ENCODE peak calls at places on chromosomes 2 and 18, in ten cellular contexts. One of them, this sample, is unnamed.

GRCh38 chr2:139495851-139496250 is 715.7 kb upstream of the NXPH2 start:
- DNase-seq in OCI-LY7: no peak
- DNase-seq in posterior cingulate gyrus: no peak
- DNase-seq in cardiac muscle cell: no peak
- DNase-seq in CD4-positive, alpha-beta memory T cell: no peak
- DNase-seq in activated naive CD4-positive, alpha-beta T cell: no peak
- DNase-seq in nephron progenitor cell: no peak
- DNase-seq in GM03348: no peak
- DNase-seq in HFFc6: no peak
- DNase-seq in HEK293T: no peak
- DNase-seq in this sample: no peak

GRCh38 chr18:48990497-48991298 is 39.9 kb upstream of the SMAD7 start:
- DNase-seq in activated naive CD4-positive, alpha-beta T cell: no peak
- DNase-seq in GM03348: peak
- DNase-seq in nephron progenitor cell: no peak
- DNase-seq in CD4-positive, alpha-beta memory T cell: no peak
- DNase-seq in HEK293T: no peak
- DNase-seq in OCI-LY7: no peak
- DNase-seq in posterior cingulate gyrus: no peak
- DNase-seq in cardiac muscle cell: no peak
- DNase-seq in HFFc6: peak
- DNase-seq in this sample: no peak

GRCh38 chr2:8822218-8822617 is 15.2 kb downstream of the KIDINS220 start:
- DNase-seq in OCI-LY7: no peak
- DNase-seq in activated naive CD4-positive, alpha-beta T cell: no peak
- DNase-seq in posterior cingulate gyrus: no peak
- DNase-seq in cardiac muscle cell: no peak
- DNase-seq in GM03348: no peak
- DNase-seq in HFFc6: no peak
- DNase-seq in CD4-positive, alpha-beta memory T cell: no peak
- DNase-seq in HEK293T: no peak
- DNase-seq in nephron progenitor cell: no peak
- DNase-seq in this sample: no peak

GRCh38 chr2:10336283-10336682 is 33.6 kb downstream of the HPCAL1 start:
- DNase-seq in OCI-LY7: no peak
- DNase-seq in CD4-positive, alpha-beta memory T cell: no peak
- DNase-seq in HEK293T: no peak
- DNase-seq in HFFc6: no peak
- DNase-seq in posterior cingulate gyrus: no peak
- DNase-seq in cardiac muscle cell: no peak
- DNase-seq in GM03348: no peak
- DNase-seq in activated naive CD4-positive, alpha-beta T cell: no peak
- DNase-seq in nephron progenitor cell: no peak
- DNase-seq in this sample: no peak

GRCh38 chr2:239279508-239280295 is 121.1 kb downstream of the HDAC4 start:
- DNase-seq in CD4-positive, alpha-beta memory T cell: no peak
- DNase-seq in OCI-LY7: no peak
- DNase-seq in cardiac muscle cell: no peak
- DNase-seq in GM03348: no peak
- DNase-seq in nephron progenitor cell: no peak
- DNase-seq in HFFc6: no peak
- DNase-seq in posterior cingulate gyrus: no peak
- DNase-seq in HEK293T: no peak
- DNase-seq in activated naive CD4-positive, alpha-beta T cell: no peak
- DNase-seq in this sample: no peak

GRCh38 chr2:46802665-46803550 is 112.7 kb downstream of the MCFD2 start:
- DNase-seq in CD4-positive, alpha-beta memory T cell: no peak
- DNase-seq in HFFc6: no peak
- DNase-seq in HEK293T: no peak
- DNase-seq in cardiac muscle cell: no peak
- DNase-seq in activated naive CD4-positive, alpha-beta T cell: no peak
- DNase-seq in posterior cingulate gyrus: no peak
- DNase-seq in GM03348: no peak
- DNase-seq in nephron progenitor cell: no peak
- DNase-seq in OCI-LY7: no peak
- DNase-seq in this sample: no peak

GRCh38 chr18:25229080-25229479 is 122.9 kb downstream of the ZNF521 start:
- DNase-seq in cardiac muscle cell: no peak
- DNase-seq in OCI-LY7: no peak
- DNase-seq in CD4-positive, alpha-beta memory T cell: no peak
- DNase-seq in HEK293T: no peak
- DNase-seq in nephron progenitor cell: no peak
- DNase-seq in posterior cingulate gyrus: no peak
- DNase-seq in activated naive CD4-positive, alpha-beta T cell: no peak
- DNase-seq in HFFc6: peak
- DNase-seq in GM03348: peak
- DNase-seq in this sample: peak

GRCh38 chr2:69054431-69054830 is 41.5 kb downstream of the ANTXR1 start:
- DNase-seq in OCI-LY7: no peak
- DNase-seq in activated naive CD4-positive, alpha-beta T cell: no peak
- DNase-seq in HFFc6: no peak
- DNase-seq in HEK293T: no peak
- DNase-seq in posterior cingulate gyrus: no peak
- DNase-seq in CD4-positive, alpha-beta memory T cell: no peak
- DNase-seq in nephron progenitor cell: no peak
- DNase-seq in GM03348: peak
- DNase-seq in cardiac muscle cell: no peak
- DNase-seq in this sample: no peak

GRCh38 chr2:36433311-36434217 is 78.0 kb downstream of the CRIM1 start:
- DNase-seq in CD4-positive, alpha-beta memory T cell: no peak
- DNase-seq in activated naive CD4-positive, alpha-beta T cell: no peak
- DNase-seq in posterior cingulate gyrus: peak
- DNase-seq in cardiac muscle cell: no peak
- DNase-seq in HFFc6: peak
- DNase-seq in OCI-LY7: no peak
- DNase-seq in nephron progenitor cell: no peak
- DNase-seq in HEK293T: no peak
- DNase-seq in GM03348: peak
- DNase-seq in this sample: no peak

GRCh38 chr2:31236433-31237205 is 2.7 kb downstream of the EHD3 start:
- DNase-seq in CD4-positive, alpha-beta memory T cell: no peak
- DNase-seq in nephron progenitor cell: no peak
- DNase-seq in OCI-LY7: no peak
- DNase-seq in GM03348: no peak
- DNase-seq in HEK293T: no peak
- DNase-seq in posterior cingulate gyrus: no peak
- DNase-seq in activated naive CD4-positive, alpha-beta T cell: no peak
- DNase-seq in cardiac muscle cell: no peak
- DNase-seq in HFFc6: no peak
- DNase-seq in this sample: no peak

GRCh38 chr2:20592106-20593071 is 58.5 kb downstream of the HS1BP3 start:
- DNase-seq in activated naive CD4-positive, alpha-beta T cell: no peak
- DNase-seq in nephron progenitor cell: no peak
- DNase-seq in HFFc6: no peak
- DNase-seq in HEK293T: no peak
- DNase-seq in OCI-LY7: no peak
- DNase-seq in cardiac muscle cell: no peak
- DNase-seq in posterior cingulate gyrus: no peak
- DNase-seq in CD4-positive, alpha-beta memory T cell: no peak
- DNase-seq in GM03348: no peak
- DNase-seq in this sample: no peak

GRCh38 chr2:1082456-1083205 is 132.0 kb downstream of the SNTG2 start:
- DNase-seq in HEK293T: no peak
- DNase-seq in HFFc6: no peak
- DNase-seq in posterior cingulate gyrus: no peak
- DNase-seq in OCI-LY7: no peak
- DNase-seq in GM03348: no peak
- DNase-seq in cardiac muscle cell: no peak
- DNase-seq in CD4-positive, alpha-beta memory T cell: no peak
- DNase-seq in nephron progenitor cell: peak
- DNase-seq in activated naive CD4-positive, alpha-beta T cell: no peak
- DNase-seq in this sample: no peak

GRCh38 chr2:64202206-64202864 is 58.1 kb upstream of the PELI1 start:
- DNase-seq in HEK293T: no peak
- DNase-seq in nephron progenitor cell: no peak
- DNase-seq in OCI-LY7: no peak
- DNase-seq in posterior cingulate gyrus: no peak
- DNase-seq in GM03348: no peak
- DNase-seq in activated naive CD4-positive, alpha-beta T cell: no peak
- DNase-seq in HFFc6: peak
- DNase-seq in CD4-positive, alpha-beta memory T cell: no peak
- DNase-seq in cardiac muscle cell: no peak
- DNase-seq in this sample: no peak

GRCh38 chr2:118878531-118879149 is 31.2 kb upstream of the EN1 start:
- DNase-seq in cardiac muscle cell: no peak
- DNase-seq in CD4-positive, alpha-beta memory T cell: no peak
- DNase-seq in OCI-LY7: no peak
- DNase-seq in activated naive CD4-positive, alpha-beta T cell: no peak
- DNase-seq in posterior cingulate gyrus: no peak
- DNase-seq in HFFc6: no peak
- DNase-seq in HEK293T: no peak
- DNase-seq in nephron progenitor cell: no peak
- DNase-seq in GM03348: no peak
- DNase-seq in this sample: no peak

GRCh38 chr2:189528617-189529016 is 52.0 kb downstream of the SLC40A1 start:
- DNase-seq in nephron progenitor cell: no peak
- DNase-seq in OCI-LY7: no peak
- DNase-seq in posterior cingulate gyrus: no peak
- DNase-seq in HFFc6: no peak
- DNase-seq in GM03348: no peak
- DNase-seq in activated naive CD4-positive, alpha-beta T cell: no peak
- DNase-seq in cardiac muscle cell: no peak
- DNase-seq in HEK293T: no peak
- DNase-seq in CD4-positive, alpha-beta memory T cell: no peak
- DNase-seq in this sample: no peak

GRCh38 chr18:26279428-26279827 is 53.2 kb downstream of the TAF4B start:
- DNase-seq in HEK293T: no peak
- DNase-seq in HFFc6: no peak
- DNase-seq in activated naive CD4-positive, alpha-beta T cell: no peak
- DNase-seq in CD4-positive, alpha-beta memory T cell: no peak
- DNase-seq in OCI-LY7: no peak
- DNase-seq in nephron progenitor cell: no peak
- DNase-seq in cardiac muscle cell: no peak
- DNase-seq in GM03348: no peak
- DNase-seq in posterior cingulate gyrus: no peak
- DNase-seq in this sample: no peak

GRCh38 chr2:174243812-174244211 is 4.5 kb downstream of the OLA1 start:
- DNase-seq in posterior cingulate gyrus: no peak
- DNase-seq in OCI-LY7: no peak
- DNase-seq in nephron progenitor cell: no peak
- DNase-seq in HEK293T: no peak
- DNase-seq in CD4-positive, alpha-beta memory T cell: no peak
- DNase-seq in HFFc6: no peak
- DNase-seq in cardiac muscle cell: no peak
- DNase-seq in activated naive CD4-positive, alpha-beta T cell: no peak
- DNase-seq in GM03348: no peak
- DNase-seq in this sample: no peak

GRCh38 chr2:238032755-238033337 is 28.0 kb upstream of the SCLY start:
- DNase-seq in nephron progenitor cell: no peak
- DNase-seq in HEK293T: no peak
- DNase-seq in activated naive CD4-positive, alpha-beta T cell: no peak
- DNase-seq in HFFc6: no peak
- DNase-seq in GM03348: no peak
- DNase-seq in cardiac muscle cell: no peak
- DNase-seq in OCI-LY7: no peak
- DNase-seq in posterior cingulate gyrus: no peak
- DNase-seq in CD4-positive, alpha-beta memory T cell: no peak
- DNase-seq in this sample: no peak

GRCh38 chr2:174750923-174751441 is 13.3 kb downstream of the CHRNA1 start:
- DNase-seq in OCI-LY7: peak
- DNase-seq in cardiac muscle cell: no peak
- DNase-seq in HEK293T: no peak
- DNase-seq in activated naive CD4-positive, alpha-beta T cell: no peak
- DNase-seq in CD4-positive, alpha-beta memory T cell: peak
- DNase-seq in posterior cingulate gyrus: no peak
- DNase-seq in HFFc6: no peak
- DNase-seq in GM03348: no peak
- DNase-seq in nephron progenitor cell: no peak
- DNase-seq in this sample: no peak

GRCh38 chr2:234003972-234004617 is 46.4 kb upstream of the SPP2 start:
- DNase-seq in CD4-positive, alpha-beta memory T cell: no peak
- DNase-seq in GM03348: peak
- DNase-seq in posterior cingulate gyrus: peak
- DNase-seq in HEK293T: peak
- DNase-seq in activated naive CD4-positive, alpha-beta T cell: no peak
- DNase-seq in OCI-LY7: no peak
- DNase-seq in HFFc6: peak
- DNase-seq in nephron progenitor cell: no peak
- DNase-seq in cardiac muscle cell: no peak
- DNase-seq in this sample: peak

GRCh38 chr2:226354434-226354833 is 445.2 kb downstream of the IRS1 start:
- DNase-seq in HEK293T: no peak
- DNase-seq in GM03348: peak
- DNase-seq in nephron progenitor cell: no peak
- DNase-seq in OCI-LY7: no peak
- DNase-seq in CD4-positive, alpha-beta memory T cell: no peak
- DNase-seq in activated naive CD4-positive, alpha-beta T cell: no peak
- DNase-seq in HFFc6: peak
- DNase-seq in posterior cingulate gyrus: no peak
- DNase-seq in cardiac muscle cell: no peak
- DNase-seq in this sample: no peak

GRCh38 chr2:119367472-119368099 is 809 bp downstream of the DBI start:
- DNase-seq in HFFc6: peak
- DNase-seq in GM03348: peak
- DNase-seq in HEK293T: peak
- DNase-seq in CD4-positive, alpha-beta memory T cell: peak
- DNase-seq in OCI-LY7: peak
- DNase-seq in posterior cingulate gyrus: peak
- DNase-seq in cardiac muscle cell: peak
- DNase-seq in activated naive CD4-positive, alpha-beta T cell: peak
- DNase-seq in nephron progenitor cell: peak
- DNase-seq in this sample: no peak

GRCh38 chr2:37623971-37624897 is 47.2 kb downstream of the CDC42EP3 start:
- DNase-seq in GM03348: no peak
- DNase-seq in CD4-positive, alpha-beta memory T cell: no peak
- DNase-seq in activated naive CD4-positive, alpha-beta T cell: no peak
- DNase-seq in HFFc6: peak
- DNase-seq in nephron progenitor cell: no peak
- DNase-seq in cardiac muscle cell: no peak
- DNase-seq in posterior cingulate gyrus: no peak
- DNase-seq in OCI-LY7: no peak
- DNase-seq in HEK293T: no peak
- DNase-seq in this sample: no peak

GRCh38 chr18:2441544-2441943 is 129.8 kb downstream of the METTL4 start:
- DNase-seq in nephron progenitor cell: no peak
- DNase-seq in OCI-LY7: no peak
- DNase-seq in GM03348: no peak
- DNase-seq in HFFc6: no peak
- DNase-seq in activated naive CD4-positive, alpha-beta T cell: no peak
- DNase-seq in CD4-positive, alpha-beta memory T cell: no peak
- DNase-seq in cardiac muscle cell: no peak
- DNase-seq in posterior cingulate gyrus: no peak
- DNase-seq in HEK293T: no peak
- DNase-seq in this sample: no peak

GRCh38 chr2:44120428-44120827 is 48.2 kb upstream of the PPM1B start:
- DNase-seq in HFFc6: peak
- DNase-seq in CD4-positive, alpha-beta memory T cell: peak
- DNase-seq in HEK293T: no peak
- DNase-seq in activated naive CD4-positive, alpha-beta T cell: no peak
- DNase-seq in posterior cingulate gyrus: no peak
- DNase-seq in nephron progenitor cell: no peak
- DNase-seq in OCI-LY7: no peak
- DNase-seq in cardiac muscle cell: no peak
- DNase-seq in GM03348: peak
- DNase-seq in this sample: no peak

GRCh38 chr2:200177971-200178911 is 128.3 kb upstream of the SPATS2L start:
- DNase-seq in CD4-positive, alpha-beta memory T cell: no peak
- DNase-seq in cardiac muscle cell: no peak
- DNase-seq in OCI-LY7: no peak
- DNase-seq in HEK293T: no peak
- DNase-seq in activated naive CD4-positive, alpha-beta T cell: no peak
- DNase-seq in GM03348: peak
- DNase-seq in HFFc6: no peak
- DNase-seq in nephron progenitor cell: no peak
- DNase-seq in posterior cingulate gyrus: peak
- DNase-seq in this sample: no peak

GRCh38 chr2:218422403-218423086 is 3.6 kb downstream of the VIL1 start:
- DNase-seq in HEK293T: no peak
- DNase-seq in CD4-positive, alpha-beta memory T cell: no peak
- DNase-seq in HFFc6: no peak
- DNase-seq in posterior cingulate gyrus: no peak
- DNase-seq in OCI-LY7: no peak
- DNase-seq in GM03348: no peak
- DNase-seq in cardiac muscle cell: no peak
- DNase-seq in nephron progenitor cell: no peak
- DNase-seq in activated naive CD4-positive, alpha-beta T cell: no peak
- DNase-seq in this sample: no peak

GRCh38 chr18:23259701-23260661 is 124.7 kb downstream of the CABLES1 start:
- DNase-seq in cardiac muscle cell: peak
- DNase-seq in CD4-positive, alpha-beta memory T cell: no peak
- DNase-seq in HFFc6: peak
- DNase-seq in HEK293T: no peak
- DNase-seq in OCI-LY7: peak
- DNase-seq in posterior cingulate gyrus: no peak
- DNase-seq in nephron progenitor cell: peak
- DNase-seq in activated naive CD4-positive, alpha-beta T cell: peak
- DNase-seq in GM03348: peak
- DNase-seq in this sample: peak

This sample was measured in NCI-H187 treated with DMSO at 0.1 percent for 48 hours.